ENCODE peak calls at places on chromosomes 16 and 17, in six cellular contexts. B, S, K, Q, G and U are unnamed samples. For H3K4me1, the result is how much of the 10 kb centered on the place peaks cover.

GRCh38 chr16:59356709-59357108 is 622.6 kb upstream of the GOT2 start:
- DNase-seq in B (no peak), S (no peak), K (no peak), Q (no peak), G (no peak), U (no peak)

GRCh38 chr17:41184480-41184961 is at the start of gene KRTAP4-1:
- DNase-seq in B (no peak), S (no peak), K (no peak), Q (no peak), G (no peak), U (no peak)

GRCh38 chr16:23072769-23073549 is 76.3 kb downstream of the USP31 start:
- DNase-seq in B (no peak), S (no peak), K (no peak), Q (no peak), G (no peak), U (no peak)

GRCh38 chr17:6713130-6713917 is at the start of gene SLC13A5:
- DNase-seq in B (no peak), S (peak), K (no peak), Q (no peak), G (no peak), U (no peak)

GRCh38 chr17:62807812-62808575 is at the start of gene MARCHF10:
- DNase-seq in B (no peak), S (no peak), K (peak), Q (peak), G (no peak), U (peak)

GRCh38 chr17:7947651-7948050 is 15.6 kb downstream of the CNTROB start:
- DNase-seq in B (no peak), S (no peak), K (no peak), Q (no peak), G (no peak), U (no peak)

GRCh38 chr17:27552467-27552779 is 78.6 kb upstream of the LGALS9 start:
- DNase-seq in B (no peak), S (no peak), K (peak), Q (no peak), G (no peak), U (no peak)

GRCh38 chr17:59093702-59094231 is 12.9 kb downstream of the TRIM37 start:
- DNase-seq in B (no peak), S (peak), K (no peak), Q (peak), G (peak), U (peak)

GRCh38 chr17:73683788-73684582 is 39.7 kb upstream of the SDK2 start:
- DNase-seq in B (no peak), S (no peak), K (no peak), Q (no peak), G (no peak), U (no peak)

GRCh38 chr16:30144017-30144416 is 21.0 kb upstream of the MAPK3 start:
- DNase-seq in B (no peak), S (no peak), K (no peak), Q (no peak), G (no peak), U (peak)

GRCh38 chr17:27403480-27404005 is 52.7 kb upstream of the KSR1 start:
- DNase-seq in B (no peak), S (no peak), K (no peak), Q (no peak), G (no peak), U (no peak)

GRCh38 chr17:34566873-34567272 is 12.5 kb upstream of the TMEM132E start:
- DNase-seq in B (no peak), S (no peak), K (no peak), Q (no peak), G (no peak), U (no peak)

GRCh38 chr17:66508896-66509843 is 206.8 kb downstream of the PRKCA start:
- DNase-seq in B (peak), S (no peak), K (peak), Q (peak), G (no peak), U (peak)

GRCh38 chr16:30665830-30666190 is 7.6 kb downstream of the FBRS start:
- DNase-seq in B (no peak), S (no peak), K (no peak), Q (no peak), G (no peak), U (no peak)

GRCh38 chr17:74923538-74924249 is 379 bp upstream of the OTOP2 start:
- DNase-seq in B (no peak), S (peak), K (peak), Q (peak), G (peak), U (peak)

GRCh38 chr16:85037050-85037410 is 9.4 kb downstream of the KIAA0513 start:
- DNase-seq in B (peak), S (peak), K (no peak), Q (no peak), G (no peak), U (no peak)

GRCh38 chr17:55263565-55264272 is 1.0 kb upstream of the HLF start:
- DNase-seq in B (no peak), S (no peak), K (no peak), Q (no peak), G (no peak), U (no peak)

GRCh38 chr16:11635127-11635652 is 33.1 kb upstream of the SNN start:
- DNase-seq in B (no peak), S (no peak), K (no peak), Q (peak), G (no peak), U (peak)

GRCh38 chr17:64783556-64784352 is 121.6 kb upstream of the SMURF2 start:
- DNase-seq in B (no peak), S (no peak), K (no peak), Q (peak), G (no peak), U (peak)

GRCh38 chr16:2004795-2005517 is 4.7 kb downstream of the ZNF598 start:
- DNase-seq in B (no peak), S (no peak), K (no peak), Q (no peak), G (no peak), U (no peak)

GRCh38 chr16:2056077-2056476 is 8.3 kb downstream of the TSC2 start:
- DNase-seq in B (no peak), S (no peak), K (no peak), Q (no peak), G (no peak), U (no peak)

GRCh38 chr17:73251871-73252270 is 9.8 kb downstream of the CPSF4L start:
- DNase-seq in B (no peak), S (no peak), K (no peak), Q (no peak), G (no peak), U (no peak)

GRCh38 chr17:1779571-1780074 is 17.8 kb downstream of the SERPINF1 start:
- DNase-seq in B (no peak), S (peak), K (no peak), Q (peak), G (peak), U (no peak)

GRCh38 chr17:56290486-56291118 is 137.3 kb downstream of the ANKFN1 start:
- DNase-seq in B (no peak), S (no peak), K (no peak), Q (no peak), G (no peak), U (no peak)
- H3K4me1 ChIP-seq in B (under half), S (under half), K (under half), Q (under half), G (under half), U (under half)

GRCh38 chr17:13003927-13004326 is 13.9 kb downstream of the ELAC2 start:
- DNase-seq in B (no peak), S (no peak), K (no peak), Q (no peak), G (no peak), U (no peak)

GRCh38 chr17:13002761-13003453 is 14.9 kb downstream of the ELAC2 start:
- DNase-seq in B (no peak), S (peak), K (peak), Q (peak), G (peak), U (peak)

GRCh38 chr17:13004336-13004735 is 13.5 kb downstream of the ELAC2 start:
- DNase-seq in B (no peak), S (no peak), K (no peak), Q (no peak), G (no peak), U (no peak)

GRCh38 chr17:13001991-13002615 is 15.7 kb downstream of the ELAC2 start:
- DNase-seq in B (no peak), S (no peak), K (no peak), Q (no peak), G (no peak), U (no peak)

GRCh38 chr17:13003454-13003851 is 14.4 kb downstream of the ELAC2 start:
- DNase-seq in B (no peak), S (no peak), K (no peak), Q (no peak), G (no peak), U (no peak)
- TF ChIP-seq CTCF in B (peak), S (no peak), K (peak), Q (peak), G (peak), U (no peak)

GRCh38 chr17:49742256-49742655 is 21.7 kb downstream of the FAM117A start:
- DNase-seq in B (no peak), S (no peak), K (no peak), Q (no peak), G (no peak), U (no peak)

GRCh38 chr17:49741009-49741691 is 22.8 kb downstream of the FAM117A start:
- DNase-seq in B (no peak), S (no peak), K (no peak), Q (no peak), G (no peak), U (no peak)

GRCh38 chr17:49739662-49740271 is 24.2 kb downstream of the FAM117A start:
- DNase-seq in B (no peak), S (peak), K (peak), Q (peak), G (peak), U (peak)

GRCh38 chr17:49741692-49742076 is 22.2 kb downstream of the FAM117A start:
- DNase-seq in B (no peak), S (no peak), K (no peak), Q (no peak), G (no peak), U (no peak)

GRCh38 chr17:49738456-49739163 is 25.3 kb downstream of the FAM117A start:
- DNase-seq in B (no peak), S (peak), K (no peak), Q (no peak), G (peak), U (no peak)
- H3K4me1 ChIP-seq in B (under half), S (under half), K (under half), Q (under half), G (half or more), U (under half)

DNA sequence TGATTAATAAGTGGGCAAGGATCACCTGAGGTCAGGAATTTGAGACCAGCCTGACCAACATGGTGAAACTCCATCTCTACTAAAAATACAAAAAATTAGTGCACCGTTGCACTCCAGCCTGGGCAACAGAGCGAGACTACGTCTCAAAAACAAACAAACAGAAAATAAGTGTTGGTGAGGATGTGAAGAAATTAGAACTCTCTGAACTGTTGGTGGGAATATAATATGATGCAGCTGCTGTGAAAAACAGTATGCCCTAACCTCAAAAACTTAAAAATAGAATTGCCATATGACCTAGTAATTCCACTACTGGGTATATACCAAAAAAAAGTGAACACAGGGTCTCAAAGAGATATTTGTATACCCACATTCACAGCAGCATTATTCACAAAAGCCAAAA is 26.1 kb downstream of the GLG1 start:
- DNase-seq in B (no peak), S (no peak), K (no peak), Q (no peak), G (no peak), U (no peak)
- TF ChIP-seq CTCF in B (no peak), S (no peak), K (no peak), Q (no peak), G (no peak), U (no peak)

GRCh38 chr17:78252111-78252634 is 20.7 kb downstream of the TMEM235 start:
- DNase-seq in B (no peak), S (no peak), K (peak), Q (peak), G (no peak), U (peak)

GRCh38 chr17:78252701-78253635 is 21.5 kb downstream of the TMEM235 start:
- DNase-seq in B (no peak), S (no peak), K (peak), Q (peak), G (no peak), U (no peak)

GRCh38 chr17:78250891-78251772 is 19.7 kb downstream of the TMEM235 start:
- DNase-seq in B (peak), S (peak), K (peak), Q (peak), G (peak), U (peak)

GRCh38 chr17:78249836-78250806 is 18.7 kb downstream of the TMEM235 start:
- DNase-seq in B (no peak), S (no peak), K (no peak), Q (no peak), G (no peak), U (no peak)

GRCh38 chr17:78251773-78252103 is 20.3 kb downstream of the TMEM235 start:
- DNase-seq in B (no peak), S (no peak), K (no peak), Q (no peak), G (no peak), U (no peak)
- H3K4me1 ChIP-seq in B (under half), S (under half), K (under half), Q (under half), G (under half), U (under half)

DNA sequence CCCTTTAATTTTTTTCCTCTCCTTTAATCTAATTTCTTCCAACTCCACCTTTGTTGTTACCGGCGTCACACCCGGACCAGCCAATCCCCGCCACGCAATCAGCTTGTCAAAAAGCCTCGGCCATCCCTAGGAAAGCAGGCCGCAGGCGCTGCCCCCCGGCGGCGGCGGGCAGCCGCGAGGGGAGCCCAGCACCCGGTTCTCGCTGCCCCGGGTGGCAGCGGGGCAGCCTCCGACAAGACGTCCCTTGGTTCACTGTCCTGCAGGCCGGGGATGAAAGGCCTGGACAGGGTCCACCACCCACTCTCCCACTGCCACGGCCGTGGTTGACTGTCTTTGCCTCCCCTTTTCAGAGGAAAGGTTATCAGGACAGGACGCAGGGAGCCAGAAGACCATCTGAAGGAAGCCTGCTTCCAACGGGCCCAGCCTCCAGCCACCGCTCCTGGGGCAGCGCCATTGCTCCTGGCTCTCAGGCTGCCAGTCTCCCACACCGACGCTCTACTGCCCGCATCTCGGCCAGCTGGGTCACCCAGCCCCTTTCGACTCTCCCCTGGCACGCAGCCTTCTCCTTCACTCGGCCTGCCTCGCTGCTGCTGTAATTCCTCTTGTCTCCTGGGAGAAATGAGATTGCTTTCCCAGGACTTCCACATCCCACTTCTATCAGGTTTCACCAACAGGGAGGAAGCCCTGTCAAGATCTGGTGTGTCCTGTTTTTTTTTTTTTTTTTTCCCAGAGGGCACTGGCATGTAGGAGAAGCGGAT is 2.8 kb upstream of the UBTF start:
- DNase-seq in B (no peak), S (peak), K (peak), Q (peak), G (peak), U (peak)
- TF ChIP-seq CTCF in B (no peak), S (peak), K (peak), Q (no peak), G (peak), U (no peak)

GRCh38 chr16:75248536-75249380 is 2.7 kb downstream of the BCAR1 start:
- DNase-seq in B (no peak), S (peak), K (no peak), Q (no peak), G (no peak), U (peak)
- H3K4me1 ChIP-seq in B (half or more), S (half or more), K (half or more), Q (half or more), G (half or more), U (half or more)

GRCh38 chr16:74607310-74607966 is 524 bp upstream of the GLG1 start:
- DNase-seq in B (no peak), S (no peak), K (no peak), Q (no peak), G (no peak), U (no peak)

GRCh38 chr16:74605332-74605731 is 1.6 kb downstream of the GLG1 start:
- DNase-seq in B (no peak), S (no peak), K (no peak), Q (no peak), G (no peak), U (no peak)

GRCh38 chr16:74605746-74606520 is 981 bp downstream of the GLG1 start:
- DNase-seq in B (no peak), S (no peak), K (no peak), Q (no peak), G (no peak), U (no peak)

GRCh38 chr16:74607967-74608356 is 1.0 kb upstream of the GLG1 start:
- DNase-seq in B (no peak), S (no peak), K (peak), Q (peak), G (no peak), U (no peak)

GRCh38 chr16:74606521-74607309 is at the start of gene GLG1:
- DNase-seq in B (no peak), S (peak), K (peak), Q (peak), G (peak), U (peak)
- TF ChIP-seq CTCF in B (no peak), S (no peak), K (no peak), Q (no peak), G (no peak), U (no peak)

GRCh38 chr17:30917050-30917449 is 4.7 kb upstream of the ADAP2 start:
- DNase-seq in B (no peak), S (no peak), K (no peak), Q (no peak), G (no peak), U (no peak)

GRCh38 chr17:30915833-30916611 is 5.7 kb upstream of the ADAP2 start:
- DNase-seq in B (no peak), S (no peak), K (no peak), Q (no peak), G (no peak), U (no peak)

GRCh38 chr17:30908717-30909420 is 2.8 kb upstream of the TEFM start:
- DNase-seq in B (no peak), S (no peak), K (no peak), Q (no peak), G (no peak), U (no peak)

GRCh38 chr17:30913955-30914354 is 7.8 kb upstream of the ADAP2 start:
- DNase-seq in B (no peak), S (no peak), K (no peak), Q (no peak), G (no peak), U (no peak)
- H3K4me1 ChIP-seq in B (under half), S (under half), K (under half), Q (under half), G (under half), U (under half)